ENCODE peak calls at places on chromosomes 7 and 10, in six cellular contexts. T is coronary artery, Q is HuH-7, D is cardiac muscle cell, G is A549, F is KG1. S is an unnamed sample.

GRCh38 chr10:14904316-14904732 is 25.7 kb downstream of the SUV39H2 start:
- DNase-seq in T (no peak), Q (peak; percentile 50), D (peak; percentile 59), G (peak; percentile 29), F (peak; percentile 8), S (no peak)

GRCh38 chr10:121818599-121818998 is 109.2 kb downstream of the ATE1 start:
- DNase-seq in T (no peak), Q (no peak), D (no peak), G (no peak), F (no peak), S (no peak)

GRCh38 chr7:132077986-132078385 is 498.3 kb downstream of the PLXNA4 start:
- DNase-seq in T (no peak), Q (no peak), D (peak; percentile 84), G (no peak), F (no peak), S (no peak)

GRCh38 chr7:54811016-54811924 is 52.3 kb upstream of the SEC61G start:
- DNase-seq in T (no peak), Q (no peak), D (peak; percentile 61), G (no peak), F (no peak), S (no peak)

GRCh38 chr7:115707684-115708341 is 322.8 kb downstream of the TFEC start:
- DNase-seq in T (no peak), Q (no peak), D (no peak), G (no peak), F (no peak), S (no peak)

GRCh38 chr10:45463244-45464116 is 89.5 kb downstream of the ALOX5 start:
- DNase-seq in T (no peak), Q (no peak), D (peak; percentile 10), G (no peak), F (no peak), S (no peak)

GRCh38 chr7:1812693-1813393 is 142.8 kb downstream of the ELFN1 start:
- DNase-seq in T (no peak), Q (peak; percentile 76), D (no peak), G (peak; percentile 25), F (no peak), S (no peak)

GRCh38 chr10:17007381-17007780 is 122.2 kb downstream of the CUBN start:
- DNase-seq in T (no peak), Q (no peak), D (peak; percentile 44), G (no peak), F (no peak), S (no peak)

GRCh38 chr7:7228472-7228871 is 46.1 kb downstream of the C1GALT1 start:
- DNase-seq in T (no peak), Q (no peak), D (peak; percentile 16), G (no peak), F (no peak), S (no peak)

GRCh38 chr10:122164028-122164601 is 107.0 kb upstream of the BTBD16 start:
- DNase-seq in T (no peak), Q (no peak), D (peak; percentile 15), G (no peak), F (no peak), S (no peak)

GRCh38 chr7:129958643-129959479 is 6.1 kb upstream of the UBE2H start:
- DNase-seq in T (no peak), Q (peak; percentile 84), D (peak; percentile 81), G (peak; percentile 90), F (no peak), S (peak; percentile 87)

GRCh38 chr7:108190891-108191290 is 60.7 kb upstream of the LAMB4 start:
- DNase-seq in T (no peak), Q (no peak), D (peak; percentile 40), G (no peak), F (no peak), S (no peak)

GRCh38 chr7:116988363-116988989 is 35.2 kb downstream of the ST7 start:
- DNase-seq in T (no peak), Q (no peak), D (no peak), G (peak; percentile 30), F (peak; percentile 3), S (no peak)

GRCh38 chr10:5960070-5960972 is 17.0 kb downstream of the IL15RA start:
- DNase-seq in T (peak; percentile 62), Q (no peak), D (peak; percentile 79), G (no peak), F (no peak), S (no peak)

GRCh38 chr10:28111712-28112111 is 112.8 kb upstream of the ODAD2 start:
- DNase-seq in T (no peak), Q (no peak), D (no peak), G (no peak), F (no peak), S (no peak)

GRCh38 chr10:67659497-67659896 is 36.5 kb downstream of the CTNNA3 start:
- DNase-seq in T (no peak), Q (no peak), D (no peak), G (no peak), F (no peak), S (no peak)

GRCh38 chr7:24979470-24979862 is 512 bp downstream of the OSBPL3 start:
- DNase-seq in T (no peak), Q (peak; percentile 81), D (peak; percentile 68), G (peak; percentile 63), F (peak; percentile 28), S (peak; percentile 80)

GRCh38 chr7:100607111-100607510 is 4.9 kb downstream of the PCOLCE start:
- DNase-seq in T (no peak), Q (no peak), D (no peak), G (no peak), F (no peak), S (no peak)

GRCh38 chr10:68237173-68237572 is 5.3 kb upstream of the ATOH7 start:
- DNase-seq in T (no peak), Q (no peak), D (no peak), G (no peak), F (no peak), S (no peak)

GRCh38 chr7:132140341-132140740 is 435.9 kb downstream of the PLXNA4 start:
- DNase-seq in T (no peak), Q (no peak), D (peak; percentile 5), G (no peak), F (no peak), S (no peak)

S was measured in Caco-2.